ENCODE peak calls at places on chromosome 1, in nine cellular contexts. M is kidney, Y is GM06990, E is fibroblast of the aortic adventitia, X is NB4, I is K562, H is GM13976, Z is IMR-90, T is uterus. W is an unnamed sample.

GRCh38 chr1:153277852-153278251 is 18.4 kb downstream of the LORICRIN start:
- DNase-seq in M (no peak), X (peak; percentile 11), E (no peak), T (no peak), Y (no peak), I (peak; percentile 33), H (no peak), Z (no peak), W (peak; percentile 70)

GRCh38 chr1:206651958-206652890 is 16.9 kb downstream of the DYRK3 start:
- DNase-seq in E (peak; percentile 12), H (no peak), X (peak; percentile 38), I (peak; percentile 28), Y (no peak), Z (no peak), T (no peak), M (no peak), W (no peak)

GRCh38 chr1:223230161-223230881 is 87.3 kb upstream of the TLR5 start:
- DNase-seq in M (no peak), Z (peak; percentile 93), H (no peak), E (peak; percentile 81), Y (no peak), I (no peak), T (no peak), X (no peak), W (no peak)

GRCh38 chr1:112317140-112317539 is 78.9 kb upstream of the CTTNBP2NL start:
- DNase-seq in I (no peak), Z (no peak), M (no peak), H (no peak), Y (no peak), X (no peak), E (no peak), T (no peak), W (no peak)

GRCh38 chr1:39258146-39258924 is 53.8 kb downstream of the MACF1 start:
- DNase-seq in Z (peak; percentile 65), E (peak; percentile 83), I (peak; percentile 80), H (peak; percentile 73), X (peak; percentile 58), T (peak; percentile 83), M (no peak), Y (no peak), W (peak; percentile 66)

GRCh38 chr1:204077979-204078696 is 5.2 kb downstream of the SOX13 start:
- DNase-seq in H (no peak), I (no peak), X (no peak), M (no peak), T (no peak), Z (peak; percentile 9), E (no peak), Y (no peak), W (no peak)

GRCh38 chr1:89540406-89540970 is 15.9 kb downstream of the LRRC8B start:
- DNase-seq in X (peak; percentile 24), Z (no peak), M (no peak), Y (no peak), I (no peak), E (no peak), H (no peak), T (no peak), W (no peak)

GRCh38 chr1:55478742-55479141 is 263.6 kb upstream of the USP24 start:
- DNase-seq in M (no peak), Y (no peak), I (no peak), Z (peak; percentile 51), H (peak; percentile 12), X (peak; percentile 19), T (no peak), E (peak; percentile 47), W (peak; percentile 11)

GRCh38 chr1:159802060-159802459 is at the start of gene FCRL6:
- DNase-seq in Z (no peak), X (no peak), Y (no peak), E (no peak), M (no peak), I (no peak), T (no peak), H (no peak), W (no peak)

GRCh38 chr1:159800177-159800935 is 1.8 kb upstream of the FCRL6 start:
- DNase-seq in T (no peak), H (no peak), Y (peak; percentile 36), M (no peak), I (no peak), X (peak; percentile 85), Z (no peak), E (no peak), W (peak; percentile 72)

GRCh38 chr1:159799446-159799985 is 2.6 kb upstream of the FCRL6 start:
- DNase-seq in Y (no peak), T (no peak), Z (no peak), I (no peak), H (no peak), M (no peak), X (no peak), E (no peak), W (no peak)

GRCh38 chr1:159804924-159805323 is 2.8 kb downstream of the FCRL6 start:
- DNase-seq in T (no peak), H (no peak), Y (no peak), X (no peak), E (peak; percentile 18), M (no peak), Z (peak; percentile 12), I (no peak), W (no peak)

DNA sequence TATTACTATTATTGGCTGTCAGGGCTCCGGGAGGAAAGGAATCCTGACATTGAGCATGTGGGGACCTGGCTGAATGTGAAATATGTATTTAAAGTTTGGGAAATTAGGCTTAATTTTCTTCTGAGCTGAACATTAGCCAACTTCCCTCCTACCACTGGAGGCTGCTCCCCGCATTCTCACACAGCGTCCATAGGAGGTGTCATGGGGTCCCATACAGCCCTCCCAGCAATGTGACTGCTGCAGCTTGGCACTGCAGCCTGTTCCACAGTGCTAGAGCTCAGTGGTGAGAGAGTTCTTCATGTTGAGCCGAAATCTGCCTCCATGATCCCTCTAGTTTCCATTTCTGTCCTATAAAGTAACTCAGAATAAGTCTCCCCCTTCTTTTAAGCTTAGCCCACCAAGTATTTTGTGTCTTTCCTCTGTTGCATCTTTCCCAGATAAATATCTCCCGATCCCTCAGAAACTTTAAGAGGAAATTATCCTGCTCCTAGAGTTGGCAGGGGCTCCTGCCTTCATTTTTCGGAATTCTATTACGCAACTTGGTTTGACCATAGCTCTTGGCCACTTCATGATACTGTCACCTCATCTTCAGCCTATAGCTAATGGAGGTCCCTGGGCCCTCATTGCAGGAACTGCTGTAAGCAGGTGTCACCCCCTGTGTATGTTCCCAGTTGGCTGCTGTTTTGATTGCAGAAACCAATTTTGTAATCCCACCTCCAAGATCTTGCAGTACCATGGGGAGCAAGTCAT is 2.0 kb downstream of the FCRL6 start:
- DNase-seq in I (no peak), Y (no peak), T (no peak), M (no peak), E (no peak), H (no peak), Z (no peak), X (peak; percentile 42), W (no peak)
- TF ChIP-seq CTCF in I (peak; percentile 5), Y (no peak), T (no peak), M (no peak), E (no peak), H (no peak), Z (no peak), X (peak; percentile 31), W (no peak)

DNA sequence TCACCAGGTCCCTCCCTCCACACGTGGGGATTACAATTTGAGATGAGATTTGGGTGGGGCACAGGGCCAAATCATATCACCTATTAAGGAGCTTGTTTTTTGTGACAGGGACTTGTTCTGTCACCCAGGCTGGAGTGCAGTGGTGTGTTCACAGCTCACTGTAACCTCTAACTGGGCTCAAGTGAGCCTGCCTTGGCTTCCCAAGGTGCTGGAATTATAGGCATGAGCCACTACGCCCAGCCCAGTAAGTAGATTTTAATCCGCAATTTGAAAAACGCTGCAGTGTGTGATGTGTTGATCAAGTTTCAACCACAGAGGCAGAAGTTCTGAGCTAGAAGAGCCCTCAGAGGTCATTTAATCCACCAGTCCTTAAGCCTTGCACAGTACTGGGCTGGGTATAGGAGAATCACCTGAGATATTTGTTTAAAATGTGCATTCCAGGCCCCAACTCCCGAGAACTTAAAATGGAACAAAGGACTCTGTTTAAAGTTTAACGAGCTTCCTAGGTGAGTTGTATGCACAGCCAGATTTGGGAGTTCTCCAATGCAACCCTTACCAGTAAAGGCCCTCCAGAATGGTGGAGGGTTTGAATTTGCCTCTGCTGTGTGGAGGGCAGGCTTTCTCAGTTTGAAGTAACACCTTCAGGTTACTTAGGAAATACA is 13.4 kb downstream of the RPL11 start:
- DNase-seq in X (no peak), I (no peak), T (no peak), E (no peak), Y (no peak), H (no peak), M (no peak), Z (no peak), W (no peak)
- TF ChIP-seq CTCF in X (no peak), I (no peak), T (no peak), E (no peak), Y (no peak), H (no peak), M (no peak), Z (no peak), W (no peak)

DNA sequence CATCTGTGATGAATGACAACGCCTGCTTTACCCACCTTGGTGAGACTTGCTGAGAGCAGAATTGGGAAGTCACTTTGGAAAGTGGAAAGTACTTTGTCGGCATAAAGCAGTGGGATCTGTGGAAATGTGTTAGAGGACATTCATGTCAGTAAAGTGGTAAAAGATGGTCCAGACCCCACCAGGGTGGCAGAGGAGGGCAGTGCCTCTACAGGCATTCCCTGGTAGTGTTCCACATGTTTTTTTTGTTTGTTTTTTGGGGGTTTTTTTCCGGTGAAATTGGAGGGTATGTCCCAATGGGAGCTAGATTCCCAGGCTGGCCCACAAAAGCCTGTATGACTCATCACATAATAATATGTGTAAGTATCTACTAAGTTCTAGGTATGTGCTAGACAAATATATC is 80.6 kb downstream of the ELAVL4 start:
- DNase-seq in E (no peak), I (no peak), H (no peak), Z (no peak), M (no peak), X (no peak), Y (no peak), T (no peak), W (no peak)
- TF ChIP-seq CTCF in E (no peak), I (no peak), H (no peak), Z (no peak), M (no peak), X (no peak), Y (no peak), T (no peak), W (no peak)

GRCh38 chr1:32783851-32784250 is 33.3 kb downstream of the YARS1 start:
- DNase-seq in Z (no peak), T (no peak), I (no peak), Y (no peak), E (no peak), X (no peak), M (peak; percentile 41), H (no peak), W (no peak)

GRCh38 chr1:32791881-32792280 is 25.3 kb downstream of the YARS1 start:
- DNase-seq in M (no peak), X (no peak), Y (no peak), I (no peak), E (peak; percentile 70), H (no peak), Z (peak; percentile 60), T (no peak), W (no peak)

GRCh38 chr1:32784817-32785216 is 32.3 kb downstream of the YARS1 start:
- DNase-seq in Y (no peak), X (no peak), M (no peak), T (no peak), H (no peak), E (no peak), I (no peak), Z (no peak), W (no peak)

GRCh38 chr1:32782086-32782485 is 35.1 kb downstream of the YARS1 start:
- DNase-seq in E (no peak), M (peak; percentile 26), T (no peak), Y (no peak), Z (no peak), X (no peak), H (no peak), I (no peak), W (no peak)

DNA sequence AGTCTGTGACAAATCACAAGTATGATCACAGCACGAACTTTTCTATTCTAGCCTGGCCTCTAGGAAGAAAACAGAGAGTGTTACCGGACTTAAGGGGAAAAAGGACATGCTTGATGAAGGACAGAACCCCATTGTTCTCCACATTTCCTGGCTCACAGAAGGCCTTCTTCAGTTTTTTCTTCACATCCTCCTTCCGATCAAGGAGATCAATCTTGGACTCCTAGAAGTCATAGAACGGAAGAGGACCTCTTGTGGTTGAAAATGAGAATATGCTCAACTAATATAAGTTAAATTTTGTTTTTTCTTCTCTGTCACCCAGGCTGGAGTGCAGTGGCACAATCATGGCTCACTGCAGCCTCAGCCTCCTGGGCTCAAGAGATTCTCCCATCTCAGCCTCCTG is 30.3 kb downstream of the YARS1 start:
- DNase-seq in Z (no peak), H (no peak), I (no peak), Y (no peak), E (peak; percentile 44), X (peak; percentile 26), T (no peak), M (no peak), W (peak; percentile 63)
- TF ChIP-seq CTCF in Z (peak; percentile 33), H (no peak), I (peak; percentile 26), Y (peak; percentile 32), E (peak; percentile 36), X (no peak), T (peak; percentile 24), M (no peak), W (peak; percentile 27)

W was measured in GM12865.